ENCODE peak calls at places on chromosomes 4 and X, in six cellular contexts. One of them, this sample, is unnamed.

GRCh38 chrX:9519546-9520210 is 54.8 kb downstream of the TBL1X start:
- DNase-seq in dorsolateral prefrontal cortex: no peak
- DNase-seq in lung: no peak
- DNase-seq in right cardiac atrium: no peak
- DNase-seq in body of pancreas: no peak
- DNase-seq in heart right ventricle: no peak
- DNase-seq in this sample: no peak

GRCh38 chrX:69280956-69281355 is 115.7 kb upstream of the PJA1 start:
- DNase-seq in body of pancreas: peak; percentile 28
- DNase-seq in dorsolateral prefrontal cortex: no peak
- DNase-seq in heart right ventricle: peak; percentile 37
- DNase-seq in right cardiac atrium: no peak
- DNase-seq in lung: no peak
- DNase-seq in this sample: no peak

GRCh38 chrX:69065451-69065850 is 99.8 kb downstream of the PJA1 start:
- DNase-seq in heart right ventricle: no peak
- DNase-seq in body of pancreas: no peak
- DNase-seq in right cardiac atrium: no peak
- DNase-seq in lung: no peak
- DNase-seq in dorsolateral prefrontal cortex: no peak
- DNase-seq in this sample: peak; percentile 53

GRCh38 chr4:7691992-7692391 is 247.7 kb downstream of the AFAP1 start:
- DNase-seq in dorsolateral prefrontal cortex: no peak
- DNase-seq in lung: no peak
- DNase-seq in body of pancreas: peak; percentile 29
- DNase-seq in right cardiac atrium: no peak
- DNase-seq in heart right ventricle: no peak
- DNase-seq in this sample: no peak

GRCh38 chrX:103584606-103585005 is 709 bp upstream of the TCEAL4 start:
- DNase-seq in dorsolateral prefrontal cortex: no peak
- DNase-seq in right cardiac atrium: no peak
- DNase-seq in heart right ventricle: no peak
- DNase-seq in body of pancreas: no peak
- DNase-seq in lung: no peak
- DNase-seq in this sample: no peak

GRCh38 chrX:69503835-69504625 is at the start of gene NALF2:
- DNase-seq in heart right ventricle: peak; percentile 44
- DNase-seq in right cardiac atrium: peak; percentile 85
- DNase-seq in dorsolateral prefrontal cortex: no peak
- DNase-seq in body of pancreas: peak; percentile 59
- DNase-seq in lung: peak; percentile 45
- DNase-seq in this sample: no peak

GRCh38 chr4:178037459-178038214 is 595.4 kb upstream of the AGA start:
- DNase-seq in heart right ventricle: no peak
- DNase-seq in right cardiac atrium: no peak
- DNase-seq in body of pancreas: no peak
- DNase-seq in lung: no peak
- DNase-seq in dorsolateral prefrontal cortex: no peak
- DNase-seq in this sample: no peak

GRCh38 chrX:151174581-151175282 is 1.7 kb upstream of the GPR50 start:
- DNase-seq in right cardiac atrium: no peak
- DNase-seq in dorsolateral prefrontal cortex: no peak
- DNase-seq in body of pancreas: no peak
- DNase-seq in heart right ventricle: no peak
- DNase-seq in lung: no peak
- DNase-seq in this sample: no peak

GRCh38 chr4:56844817-56845580 is 23.5 kb upstream of the SPINK2 start:
- DNase-seq in dorsolateral prefrontal cortex: no peak
- DNase-seq in heart right ventricle: no peak
- DNase-seq in body of pancreas: no peak
- DNase-seq in right cardiac atrium: no peak
- DNase-seq in lung: no peak
- DNase-seq in this sample: no peak

GRCh38 chr4:83178029-83178428 is 63.5 kb upstream of the PLAC8 start:
- DNase-seq in body of pancreas: no peak
- DNase-seq in right cardiac atrium: no peak
- DNase-seq in lung: no peak
- DNase-seq in heart right ventricle: no peak
- DNase-seq in dorsolateral prefrontal cortex: no peak
- DNase-seq in this sample: no peak

GRCh38 chrX:42585842-42586621 is 191.9 kb downstream of the PPP1R2C start:
- DNase-seq in lung: no peak
- DNase-seq in heart right ventricle: no peak
- DNase-seq in dorsolateral prefrontal cortex: no peak
- DNase-seq in body of pancreas: no peak
- DNase-seq in right cardiac atrium: no peak
- DNase-seq in this sample: no peak

GRCh38 chrX:30308263-30309138 is 689 bp downstream of the NR0B1 start:
- DNase-seq in body of pancreas: peak; percentile 12
- DNase-seq in dorsolateral prefrontal cortex: no peak
- DNase-seq in lung: no peak
- DNase-seq in heart right ventricle: no peak
- DNase-seq in right cardiac atrium: peak; percentile 36
- DNase-seq in this sample: no peak

GRCh38 chr4:78439328-78439727 is 112.2 kb upstream of the ANXA3 start:
- DNase-seq in right cardiac atrium: no peak
- DNase-seq in heart right ventricle: no peak
- DNase-seq in dorsolateral prefrontal cortex: no peak
- DNase-seq in body of pancreas: no peak
- DNase-seq in lung: no peak
- DNase-seq in this sample: no peak

GRCh38 chr4:55920571-55920970 is 28.2 kb upstream of the CEP135 start:
- DNase-seq in heart right ventricle: no peak
- DNase-seq in lung: no peak
- DNase-seq in dorsolateral prefrontal cortex: no peak
- DNase-seq in body of pancreas: no peak
- DNase-seq in right cardiac atrium: no peak
- DNase-seq in this sample: no peak

GRCh38 chrX:109740076-109740809 is 7.2 kb upstream of the ACSL4 start:
- DNase-seq in body of pancreas: peak; percentile 22
- DNase-seq in heart right ventricle: no peak
- DNase-seq in lung: peak; percentile 41
- DNase-seq in right cardiac atrium: no peak
- DNase-seq in dorsolateral prefrontal cortex: no peak
- DNase-seq in this sample: no peak

GRCh38 chrX:100410083-100410590 is at the start of gene PCDH19:
- DNase-seq in lung: peak; percentile 35
- DNase-seq in right cardiac atrium: peak; percentile 80
- DNase-seq in body of pancreas: peak; percentile 40
- DNase-seq in heart right ventricle: peak; percentile 42
- DNase-seq in dorsolateral prefrontal cortex: peak; percentile 59
- DNase-seq in this sample: no peak
- H3K27me3 ChIP-seq in lung: peaks cover 5% of the 10 kb centered on the region
- H3K27me3 ChIP-seq in right cardiac atrium: no peaks in the 10 kb centered on the region
- H3K27me3 ChIP-seq in body of pancreas: no peaks in the 10 kb centered on the region
- H3K27me3 ChIP-seq in heart right ventricle: peaks cover 91% of the 10 kb centered on the region
- H3K27me3 ChIP-seq in dorsolateral prefrontal cortex: peaks cover 30% of the 10 kb centered on the region
- H3K27me3 ChIP-seq in this sample: peaks cover 4% of the 10 kb centered on the region

DNA sequence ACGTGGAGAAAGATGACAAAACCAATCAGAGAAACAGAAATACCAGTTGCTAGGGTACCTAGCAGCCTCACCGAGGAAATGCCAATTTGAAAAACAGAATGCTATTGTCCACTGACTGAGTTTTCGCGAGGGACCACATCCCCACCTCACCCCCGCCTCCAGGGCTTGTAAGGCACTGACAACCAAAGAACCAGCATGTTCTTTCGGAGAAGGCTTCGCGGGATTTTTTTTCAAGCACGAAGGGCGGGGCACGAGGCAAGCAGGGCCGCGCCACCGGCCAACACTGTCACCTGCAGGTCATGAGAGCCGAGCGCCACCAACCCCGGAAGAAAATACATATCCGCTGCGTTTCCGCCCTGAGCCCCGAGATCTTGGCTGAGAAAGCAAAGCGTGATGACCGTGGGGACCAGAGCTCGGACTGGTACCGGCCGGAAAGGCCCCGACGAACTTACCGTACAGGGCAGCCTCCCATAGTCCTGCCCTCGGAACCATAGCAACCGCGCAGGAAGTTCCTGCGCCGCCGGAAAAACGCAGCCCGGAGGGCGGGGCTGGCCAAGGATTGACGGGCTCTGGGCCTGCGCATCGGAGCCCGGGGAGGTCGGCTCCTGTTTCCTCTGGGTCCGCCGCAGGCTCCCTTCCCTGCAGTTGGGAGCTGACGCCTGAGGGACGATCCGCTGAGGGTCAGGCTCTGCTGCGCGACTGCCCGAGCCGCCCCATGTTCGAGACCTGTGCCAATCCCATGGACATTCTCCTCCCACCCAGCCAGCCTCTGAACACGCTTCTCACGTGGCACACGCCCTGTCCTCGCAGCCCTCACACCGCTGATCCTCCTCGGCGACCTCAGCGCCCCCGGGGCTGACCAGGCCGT is 59.2 kb upstream of the PAGE5 start:
- DNase-seq in right cardiac atrium: peak; percentile 96
- DNase-seq in heart right ventricle: peak; percentile 90
- DNase-seq in body of pancreas: peak; percentile 90
- DNase-seq in lung: peak; percentile 86
- DNase-seq in dorsolateral prefrontal cortex: peak; percentile 88
- DNase-seq in this sample: peak; percentile 86
- H3K27ac ChIP-seq in right cardiac atrium: peak overlapping the region; percentile 89
- H3K27ac ChIP-seq in heart right ventricle: peak overlapping the region; percentile 91
- H3K27ac ChIP-seq in body of pancreas: peak overlapping the region; percentile 90
- H3K27ac ChIP-seq in lung: peak overlapping the region; percentile 88
- H3K27ac ChIP-seq in dorsolateral prefrontal cortex: peak overlapping the region; percentile 96
- H3K27ac ChIP-seq in this sample: peak overlapping the region; percentile 90

GRCh38 chr4:4849524-4850193 is 9.8 kb upstream of the MSX1 start:
- DNase-seq in lung: no peak
- DNase-seq in dorsolateral prefrontal cortex: no peak
- DNase-seq in heart right ventricle: no peak
- DNase-seq in right cardiac atrium: no peak
- DNase-seq in body of pancreas: no peak
- DNase-seq in this sample: no peak

GRCh38 chr4:4847011-4847410 is 12.5 kb upstream of the MSX1 start:
- DNase-seq in heart right ventricle: no peak
- DNase-seq in lung: no peak
- DNase-seq in body of pancreas: no peak
- DNase-seq in dorsolateral prefrontal cortex: no peak
- DNase-seq in right cardiac atrium: no peak
- DNase-seq in this sample: no peak

GRCh38 chr4:4849106-4849505 is 10.4 kb upstream of the MSX1 start:
- DNase-seq in body of pancreas: no peak
- DNase-seq in right cardiac atrium: no peak
- DNase-seq in lung: no peak
- DNase-seq in heart right ventricle: no peak
- DNase-seq in dorsolateral prefrontal cortex: peak; percentile 16
- DNase-seq in this sample: no peak

GRCh38 chr4:4851081-4851480 is 8.4 kb upstream of the MSX1 start:
- DNase-seq in lung: no peak
- DNase-seq in dorsolateral prefrontal cortex: no peak
- DNase-seq in body of pancreas: no peak
- DNase-seq in heart right ventricle: no peak
- DNase-seq in right cardiac atrium: no peak
- DNase-seq in this sample: no peak

GRCh38 chr4:4848540-4848939 is 10.9 kb upstream of the MSX1 start:
- DNase-seq in body of pancreas: no peak
- DNase-seq in right cardiac atrium: no peak
- DNase-seq in heart right ventricle: no peak
- DNase-seq in dorsolateral prefrontal cortex: peak; percentile 31
- DNase-seq in lung: no peak
- DNase-seq in this sample: no peak
- H3K27me3 ChIP-seq in body of pancreas: peaks cover 8% of the 10 kb centered on the region
- H3K27me3 ChIP-seq in right cardiac atrium: no peaks in the 10 kb centered on the region
- H3K27me3 ChIP-seq in heart right ventricle: peaks cover 77% of the 10 kb centered on the region
- H3K27me3 ChIP-seq in dorsolateral prefrontal cortex: peaks cover 4% of the 10 kb centered on the region
- H3K27me3 ChIP-seq in lung: no peaks in the 10 kb centered on the region
- H3K27me3 ChIP-seq in this sample: peaks cover 6% of the 10 kb centered on the region

GRCh38 chrX:13540602-13541001 is 28.8 kb upstream of the EGFL6 start:
- DNase-seq in body of pancreas: no peak
- DNase-seq in right cardiac atrium: no peak
- DNase-seq in dorsolateral prefrontal cortex: no peak
- DNase-seq in lung: no peak
- DNase-seq in heart right ventricle: no peak
- DNase-seq in this sample: no peak
- H3K27ac ChIP-seq in body of pancreas: no peak overlapping the region
- H3K27ac ChIP-seq in right cardiac atrium: no peak overlapping the region
- H3K27ac ChIP-seq in dorsolateral prefrontal cortex: no peak overlapping the region
- H3K27ac ChIP-seq in lung: no peak overlapping the region
- H3K27ac ChIP-seq in heart right ventricle: no peak overlapping the region
- H3K27ac ChIP-seq in this sample: no peak overlapping the region

GRCh38 chrX:47646636-47647035 is 3.7 kb downstream of the ELK1 start:
- DNase-seq in right cardiac atrium: no peak
- DNase-seq in lung: no peak
- DNase-seq in dorsolateral prefrontal cortex: no peak
- DNase-seq in heart right ventricle: no peak
- DNase-seq in body of pancreas: no peak
- DNase-seq in this sample: no peak

GRCh38 chrX:47644557-47645091 is 5.7 kb downstream of the ELK1 start:
- DNase-seq in right cardiac atrium: no peak
- DNase-seq in dorsolateral prefrontal cortex: no peak
- DNase-seq in lung: no peak
- DNase-seq in body of pancreas: no peak
- DNase-seq in heart right ventricle: no peak
- DNase-seq in this sample: no peak

GRCh38 chrX:47648376-47648775 is 2.0 kb downstream of the ELK1 start:
- DNase-seq in heart right ventricle: no peak
- DNase-seq in right cardiac atrium: no peak
- DNase-seq in body of pancreas: no peak
- DNase-seq in dorsolateral prefrontal cortex: no peak
- DNase-seq in lung: no peak
- DNase-seq in this sample: no peak

GRCh38 chrX:47645530-47645929 is 4.8 kb downstream of the ELK1 start:
- DNase-seq in heart right ventricle: no peak
- DNase-seq in dorsolateral prefrontal cortex: no peak
- DNase-seq in right cardiac atrium: no peak
- DNase-seq in body of pancreas: no peak
- DNase-seq in lung: no peak
- DNase-seq in this sample: no peak

DNA sequence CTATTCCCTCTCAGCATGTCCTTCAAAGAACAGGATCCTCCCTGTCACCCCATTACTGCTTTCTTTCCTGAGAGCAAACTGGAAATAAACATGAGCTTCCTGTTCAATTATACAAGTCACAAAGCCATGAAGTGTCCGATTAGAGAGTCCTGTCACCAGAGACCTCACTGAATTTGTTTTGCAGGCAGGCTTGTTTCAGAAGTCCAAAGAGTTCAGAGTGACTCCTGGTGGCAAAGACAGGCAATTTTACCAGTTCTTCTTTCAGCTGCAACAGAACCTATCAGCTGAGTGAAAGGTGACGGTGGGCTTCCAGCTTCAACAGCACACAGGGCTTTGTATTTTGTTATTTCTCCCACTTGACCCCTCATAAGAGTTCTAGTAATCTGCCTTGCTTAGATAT is 6.4 kb downstream of the ELK1 start:
- DNase-seq in body of pancreas: no peak
- DNase-seq in lung: no peak
- DNase-seq in dorsolateral prefrontal cortex: no peak
- DNase-seq in heart right ventricle: no peak
- DNase-seq in right cardiac atrium: no peak
- DNase-seq in this sample: no peak
- H3K27me3 ChIP-seq in body of pancreas: no peaks in the 10 kb centered on the region
- H3K27me3 ChIP-seq in lung: no peaks in the 10 kb centered on the region
- H3K27me3 ChIP-seq in dorsolateral prefrontal cortex: no peaks in the 10 kb centered on the region
- H3K27me3 ChIP-seq in heart right ventricle: no peaks in the 10 kb centered on the region
- H3K27me3 ChIP-seq in right cardiac atrium: no peaks in the 10 kb centered on the region
- H3K27me3 ChIP-seq in this sample: no peaks in the 10 kb centered on the region

This sample was measured in right atrium auricular region.